ENCODE peak calls at places on chromosome 7, in five cellular contexts. J is stromal cell of bone marrow, Q is amniotic stem cell, V is NCI-H2081, N is GM23338. U is an unnamed sample.

GRCh38 chr7:37730489-37730888 is 46.9 kb downstream of the GPR141 start:
- DNase-seq in J (no peak), Q (no peak), V (no peak), N (no peak), U (no peak)

GRCh38 chr7:30903146-30903545 is 8.5 kb upstream of the AQP1 start:
- DNase-seq in J (no peak), Q (no peak), V (no peak), N (no peak), U (no peak)

GRCh38 chr7:1844956-1845390 is 174.9 kb downstream of the ELFN1 start:
- DNase-seq in J (no peak), Q (no peak), V (no peak), N (no peak), U (no peak)

GRCh38 chr7:47672267-47672920 is 90.5 kb upstream of the TNS3 start:
- DNase-seq in J (no peak), Q (no peak), V (no peak), N (no peak), U (no peak)

GRCh38 chr7:139675127-139676110 is 102.4 kb downstream of the HIPK2 start:
- DNase-seq in J (no peak), Q (no peak), V (no peak), N (no peak), U (no peak)

GRCh38 chr7:157751951-157752673 is 415.3 kb downstream of the DNAJB6 start:
- DNase-seq in J (no peak), Q (no peak), V (no peak), N (no peak), U (no peak)

GRCh38 chr7:80721880-80722595 is 83.6 kb downstream of the CD36 start:
- DNase-seq in J (peak; percentile 79), Q (peak; percentile 54), V (no peak), N (peak; percentile 13), U (no peak)

GRCh38 chr7:90604383-90604782 is 8.3 kb downstream of the CDK14 start:
- DNase-seq in J (no peak), Q (no peak), V (no peak), N (no peak), U (no peak)

GRCh38 chr7:39042706-39043105 is 65.0 kb downstream of the POU6F2 start:
- DNase-seq in J (no peak), Q (no peak), V (no peak), N (no peak), U (peak; percentile 46)

GRCh38 chr7:2173184-2173827 is 59.4 kb downstream of the MAD1L1 start:
- DNase-seq in J (no peak), Q (no peak), V (no peak), N (no peak), U (no peak)

GRCh38 chr7:155852426-155853301 is 40.4 kb upstream of the SHH start:
- DNase-seq in J (no peak), Q (no peak), V (no peak), N (no peak), U (no peak)

GRCh38 chr7:137992738-137993394 is 9.0 kb downstream of the CREB3L2 start:
- DNase-seq in J (peak; percentile 87), Q (no peak), V (no peak), N (no peak), U (no peak)

GRCh38 chr7:152145853-152146466 is 120.5 kb downstream of the GALNT11 start:
- DNase-seq in J (peak; percentile 74), Q (peak; percentile 18), V (peak; percentile 34), N (peak; percentile 66), U (no peak)